ENCODE peak calls at places on chromosomes 7 and 10, in nine cellular contexts. One of them, this sample, is unnamed.
A peak's percentile ranks its signal among the peaks of the same experiment; 100 is the strongest.

GRCh38 chr10:29634105-29634504 is 666 bp downstream of the SVIL start:
- DNase-seq in Daoy: no peak
- DNase-seq in stimulated activated CD4-positive, alpha-beta T cell treated with anti-CD3 and anti-CD28 coated beads, TNF-alpha, amount 100 ng/mL, for 4 hours: no peak
- DNase-seq in gastrocnemius medialis: no peak
- DNase-seq in cardiac septum: no peak
- DNase-seq in fibroblast of lung: no peak
- DNase-seq in caudate nucleus: no peak
- DNase-seq in C1 segment of cervical spinal cord: no peak
- DNase-seq in HEK293T: no peak
- DNase-seq in this sample: no peak

GRCh38 chr10:4221315-4221714 is 436.3 kb upstream of the KLF6 start:
- DNase-seq in Daoy: no peak
- DNase-seq in stimulated activated CD4-positive, alpha-beta T cell treated with anti-CD3 and anti-CD28 coated beads, TNF-alpha, amount 100 ng/mL, for 4 hours: no peak
- DNase-seq in gastrocnemius medialis: no peak
- DNase-seq in cardiac septum: no peak
- DNase-seq in fibroblast of lung: no peak
- DNase-seq in caudate nucleus: no peak
- DNase-seq in C1 segment of cervical spinal cord: no peak
- DNase-seq in HEK293T: no peak
- DNase-seq in this sample: no peak

GRCh38 chr10:96491303-96491702 is 22.4 kb downstream of the TLL2 start:
- DNase-seq in Daoy: no peak
- DNase-seq in stimulated activated CD4-positive, alpha-beta T cell treated with anti-CD3 and anti-CD28 coated beads, TNF-alpha, amount 100 ng/mL, for 4 hours: no peak
- DNase-seq in gastrocnemius medialis: no peak
- DNase-seq in cardiac septum: peak; percentile 39
- DNase-seq in fibroblast of lung: no peak
- DNase-seq in caudate nucleus: no peak
- DNase-seq in C1 segment of cervical spinal cord: no peak
- DNase-seq in HEK293T: no peak
- DNase-seq in this sample: no peak

GRCh38 chr7:92340016-92340415 is 94.2 kb downstream of the ANKIB1 start:
- DNase-seq in Daoy: no peak
- DNase-seq in stimulated activated CD4-positive, alpha-beta T cell treated with anti-CD3 and anti-CD28 coated beads, TNF-alpha, amount 100 ng/mL, for 4 hours: no peak
- DNase-seq in gastrocnemius medialis: no peak
- DNase-seq in cardiac septum: no peak
- DNase-seq in fibroblast of lung: no peak
- DNase-seq in caudate nucleus: no peak
- DNase-seq in C1 segment of cervical spinal cord: no peak
- DNase-seq in HEK293T: no peak
- DNase-seq in this sample: no peak

GRCh38 chr7:149869291-149869650 is 4.5 kb upstream of the ATP6V0E2 start:
- DNase-seq in Daoy: no peak
- DNase-seq in stimulated activated CD4-positive, alpha-beta T cell treated with anti-CD3 and anti-CD28 coated beads, TNF-alpha, amount 100 ng/mL, for 4 hours: no peak
- DNase-seq in gastrocnemius medialis: no peak
- DNase-seq in cardiac septum: no peak
- DNase-seq in fibroblast of lung: no peak
- DNase-seq in caudate nucleus: no peak
- DNase-seq in C1 segment of cervical spinal cord: no peak
- DNase-seq in HEK293T: no peak
- DNase-seq in this sample: no peak

GRCh38 chr10:124717911-124718734 is 26.1 kb downstream of the FAM53B start:
- DNase-seq in Daoy: peak; percentile 21
- DNase-seq in stimulated activated CD4-positive, alpha-beta T cell treated with anti-CD3 and anti-CD28 coated beads, TNF-alpha, amount 100 ng/mL, for 4 hours: peak; percentile 53
- DNase-seq in gastrocnemius medialis: no peak
- DNase-seq in cardiac septum: no peak
- DNase-seq in fibroblast of lung: no peak
- DNase-seq in caudate nucleus: peak; percentile 67
- DNase-seq in C1 segment of cervical spinal cord: no peak
- DNase-seq in HEK293T: no peak
- DNase-seq in this sample: no peak

GRCh38 chr10:126014309-126014708 is 117.9 kb downstream of the FANK1 start:
- DNase-seq in Daoy: peak; percentile 62
- DNase-seq in stimulated activated CD4-positive, alpha-beta T cell treated with anti-CD3 and anti-CD28 coated beads, TNF-alpha, amount 100 ng/mL, for 4 hours: no peak
- DNase-seq in gastrocnemius medialis: no peak
- DNase-seq in cardiac septum: no peak
- DNase-seq in fibroblast of lung: peak; percentile 53
- DNase-seq in caudate nucleus: no peak
- DNase-seq in C1 segment of cervical spinal cord: no peak
- DNase-seq in HEK293T: no peak
- DNase-seq in this sample: no peak

GRCh38 chr10:51422311-51423120 is 276.9 kb downstream of the CSTF2T start:
- DNase-seq in Daoy: peak; percentile 43
- DNase-seq in stimulated activated CD4-positive, alpha-beta T cell treated with anti-CD3 and anti-CD28 coated beads, TNF-alpha, amount 100 ng/mL, for 4 hours: no peak
- DNase-seq in gastrocnemius medialis: peak; percentile 45
- DNase-seq in cardiac septum: no peak
- DNase-seq in fibroblast of lung: peak; percentile 80
- DNase-seq in caudate nucleus: no peak
- DNase-seq in C1 segment of cervical spinal cord: no peak
- DNase-seq in HEK293T: peak; percentile 31
- DNase-seq in this sample: peak; percentile 9

GRCh38 chr7:156759579-156760202 is 119.1 kb downstream of the RNF32 start:
- DNase-seq in Daoy: no peak
- DNase-seq in stimulated activated CD4-positive, alpha-beta T cell treated with anti-CD3 and anti-CD28 coated beads, TNF-alpha, amount 100 ng/mL, for 4 hours: no peak
- DNase-seq in gastrocnemius medialis: no peak
- DNase-seq in cardiac septum: no peak
- DNase-seq in fibroblast of lung: no peak
- DNase-seq in caudate nucleus: no peak
- DNase-seq in C1 segment of cervical spinal cord: no peak
- DNase-seq in HEK293T: no peak
- DNase-seq in this sample: no peak

GRCh38 chr7:132461043-132461592 is 115.2 kb downstream of the PLXNA4 start:
- DNase-seq in Daoy: no peak
- DNase-seq in stimulated activated CD4-positive, alpha-beta T cell treated with anti-CD3 and anti-CD28 coated beads, TNF-alpha, amount 100 ng/mL, for 4 hours: no peak
- DNase-seq in gastrocnemius medialis: no peak
- DNase-seq in cardiac septum: no peak
- DNase-seq in fibroblast of lung: no peak
- DNase-seq in caudate nucleus: no peak
- DNase-seq in C1 segment of cervical spinal cord: no peak
- DNase-seq in HEK293T: no peak
- DNase-seq in this sample: no peak

GRCh38 chr7:158730383-158731055 is 25.9 kb upstream of the NCAPG2 start:
- DNase-seq in Daoy: no peak
- DNase-seq in stimulated activated CD4-positive, alpha-beta T cell treated with anti-CD3 and anti-CD28 coated beads, TNF-alpha, amount 100 ng/mL, for 4 hours: no peak
- DNase-seq in gastrocnemius medialis: no peak
- DNase-seq in cardiac septum: no peak
- DNase-seq in fibroblast of lung: peak; percentile 47
- DNase-seq in caudate nucleus: no peak
- DNase-seq in C1 segment of cervical spinal cord: no peak
- DNase-seq in HEK293T: no peak
- DNase-seq in this sample: no peak

GRCh38 chr7:156778668-156779067 is 114.3 kb downstream of the LMBR1 start:
- DNase-seq in Daoy: no peak
- DNase-seq in stimulated activated CD4-positive, alpha-beta T cell treated with anti-CD3 and anti-CD28 coated beads, TNF-alpha, amount 100 ng/mL, for 4 hours: no peak
- DNase-seq in gastrocnemius medialis: no peak
- DNase-seq in cardiac septum: no peak
- DNase-seq in fibroblast of lung: no peak
- DNase-seq in caudate nucleus: no peak
- DNase-seq in C1 segment of cervical spinal cord: no peak
- DNase-seq in HEK293T: no peak
- DNase-seq in this sample: no peak

GRCh38 chr10:91665842-91666241 is 33.0 kb upstream of the PPP1R3C start:
- DNase-seq in Daoy: no peak
- DNase-seq in stimulated activated CD4-positive, alpha-beta T cell treated with anti-CD3 and anti-CD28 coated beads, TNF-alpha, amount 100 ng/mL, for 4 hours: no peak
- DNase-seq in gastrocnemius medialis: no peak
- DNase-seq in cardiac septum: no peak
- DNase-seq in fibroblast of lung: peak; percentile 37
- DNase-seq in caudate nucleus: no peak
- DNase-seq in C1 segment of cervical spinal cord: no peak
- DNase-seq in HEK293T: no peak
- DNase-seq in this sample: peak; percentile 66

GRCh38 chr7:116455009-116455408 is 44.5 kb upstream of the CAV2 start:
- DNase-seq in Daoy: peak; percentile 49
- DNase-seq in stimulated activated CD4-positive, alpha-beta T cell treated with anti-CD3 and anti-CD28 coated beads, TNF-alpha, amount 100 ng/mL, for 4 hours: no peak
- DNase-seq in gastrocnemius medialis: no peak
- DNase-seq in cardiac septum: no peak
- DNase-seq in fibroblast of lung: peak; percentile 75
- DNase-seq in caudate nucleus: no peak
- DNase-seq in C1 segment of cervical spinal cord: no peak
- DNase-seq in HEK293T: no peak
- DNase-seq in this sample: no peak

GRCh38 chr7:1986366-1987083 is 246.2 kb downstream of the MAD1L1 start:
- DNase-seq in Daoy: no peak
- DNase-seq in stimulated activated CD4-positive, alpha-beta T cell treated with anti-CD3 and anti-CD28 coated beads, TNF-alpha, amount 100 ng/mL, for 4 hours: no peak
- DNase-seq in gastrocnemius medialis: no peak
- DNase-seq in cardiac septum: no peak
- DNase-seq in fibroblast of lung: no peak
- DNase-seq in caudate nucleus: no peak
- DNase-seq in C1 segment of cervical spinal cord: no peak
- DNase-seq in HEK293T: no peak
- DNase-seq in this sample: no peak

GRCh38 chr10:132099701-132100481 is 34.1 kb downstream of the JAKMIP3 start:
- DNase-seq in Daoy: peak; percentile 6
- DNase-seq in stimulated activated CD4-positive, alpha-beta T cell treated with anti-CD3 and anti-CD28 coated beads, TNF-alpha, amount 100 ng/mL, for 4 hours: no peak
- DNase-seq in gastrocnemius medialis: no peak
- DNase-seq in cardiac septum: peak; percentile 63
- DNase-seq in fibroblast of lung: no peak
- DNase-seq in caudate nucleus: no peak
- DNase-seq in C1 segment of cervical spinal cord: no peak
- DNase-seq in HEK293T: no peak
- DNase-seq in this sample: no peak

GRCh38 chr10:103276941-103277712 is at the start of gene INA:
- DNase-seq in Daoy: peak; percentile 52
- DNase-seq in stimulated activated CD4-positive, alpha-beta T cell treated with anti-CD3 and anti-CD28 coated beads, TNF-alpha, amount 100 ng/mL, for 4 hours: no peak
- DNase-seq in gastrocnemius medialis: no peak
- DNase-seq in cardiac septum: no peak
- DNase-seq in fibroblast of lung: peak; percentile 30
- DNase-seq in caudate nucleus: peak; percentile 80
- DNase-seq in C1 segment of cervical spinal cord: no peak
- DNase-seq in HEK293T: peak; percentile 92
- DNase-seq in this sample: no peak

GRCh38 chr7:34756691-34757090 is 98.7 kb downstream of the NPSR1 start:
- DNase-seq in Daoy: no peak
- DNase-seq in stimulated activated CD4-positive, alpha-beta T cell treated with anti-CD3 and anti-CD28 coated beads, TNF-alpha, amount 100 ng/mL, for 4 hours: no peak
- DNase-seq in gastrocnemius medialis: no peak
- DNase-seq in cardiac septum: no peak
- DNase-seq in fibroblast of lung: no peak
- DNase-seq in caudate nucleus: no peak
- DNase-seq in C1 segment of cervical spinal cord: no peak
- DNase-seq in HEK293T: no peak
- DNase-seq in this sample: no peak

GRCh38 chr10:119538632-119539358 is 3.7 kb downstream of the RGS10 start:
- DNase-seq in Daoy: no peak
- DNase-seq in stimulated activated CD4-positive, alpha-beta T cell treated with anti-CD3 and anti-CD28 coated beads, TNF-alpha, amount 100 ng/mL, for 4 hours: no peak
- DNase-seq in gastrocnemius medialis: no peak
- DNase-seq in cardiac septum: no peak
- DNase-seq in fibroblast of lung: no peak
- DNase-seq in caudate nucleus: no peak
- DNase-seq in C1 segment of cervical spinal cord: no peak
- DNase-seq in HEK293T: no peak
- DNase-seq in this sample: no peak

GRCh38 chr10:63217120-63217605 is 84.0 kb downstream of the NRBF2 start:
- DNase-seq in Daoy: peak; percentile 11
- DNase-seq in stimulated activated CD4-positive, alpha-beta T cell treated with anti-CD3 and anti-CD28 coated beads, TNF-alpha, amount 100 ng/mL, for 4 hours: no peak
- DNase-seq in gastrocnemius medialis: no peak
- DNase-seq in cardiac septum: no peak
- DNase-seq in fibroblast of lung: peak; percentile 80
- DNase-seq in caudate nucleus: no peak
- DNase-seq in C1 segment of cervical spinal cord: no peak
- DNase-seq in HEK293T: peak; percentile 25
- DNase-seq in this sample: no peak

GRCh38 chr7:149622444-149623210 is 125.0 kb upstream of the ZNF746 start:
- DNase-seq in Daoy: no peak
- DNase-seq in stimulated activated CD4-positive, alpha-beta T cell treated with anti-CD3 and anti-CD28 coated beads, TNF-alpha, amount 100 ng/mL, for 4 hours: no peak
- DNase-seq in gastrocnemius medialis: no peak
- DNase-seq in cardiac septum: peak; percentile 58
- DNase-seq in fibroblast of lung: no peak
- DNase-seq in caudate nucleus: no peak
- DNase-seq in C1 segment of cervical spinal cord: no peak
- DNase-seq in HEK293T: no peak
- DNase-seq in this sample: no peak

GRCh38 chr7:2937701-2938513 is 93.8 kb upstream of the GNA12 start:
- DNase-seq in Daoy: no peak
- DNase-seq in stimulated activated CD4-positive, alpha-beta T cell treated with anti-CD3 and anti-CD28 coated beads, TNF-alpha, amount 100 ng/mL, for 4 hours: no peak
- DNase-seq in gastrocnemius medialis: no peak
- DNase-seq in cardiac septum: peak; percentile 56
- DNase-seq in fibroblast of lung: no peak
- DNase-seq in caudate nucleus: no peak
- DNase-seq in C1 segment of cervical spinal cord: no peak
- DNase-seq in HEK293T: no peak
- DNase-seq in this sample: no peak

GRCh38 chr10:14613570-14613918 is 161.2 kb downstream of the FAM107B start:
- DNase-seq in Daoy: no peak
- DNase-seq in stimulated activated CD4-positive, alpha-beta T cell treated with anti-CD3 and anti-CD28 coated beads, TNF-alpha, amount 100 ng/mL, for 4 hours: no peak
- DNase-seq in gastrocnemius medialis: no peak
- DNase-seq in cardiac septum: no peak
- DNase-seq in fibroblast of lung: no peak
- DNase-seq in caudate nucleus: no peak
- DNase-seq in C1 segment of cervical spinal cord: no peak
- DNase-seq in HEK293T: no peak
- DNase-seq in this sample: no peak

GRCh38 chr7:14376711-14377110 is 387.2 kb upstream of the ETV1 start:
- DNase-seq in Daoy: no peak
- DNase-seq in stimulated activated CD4-positive, alpha-beta T cell treated with anti-CD3 and anti-CD28 coated beads, TNF-alpha, amount 100 ng/mL, for 4 hours: no peak
- DNase-seq in gastrocnemius medialis: no peak
- DNase-seq in cardiac septum: no peak
- DNase-seq in fibroblast of lung: no peak
- DNase-seq in caudate nucleus: no peak
- DNase-seq in C1 segment of cervical spinal cord: no peak
- DNase-seq in HEK293T: no peak
- DNase-seq in this sample: no peak

GRCh38 chr10:108445746-108446145 is 1281.2 kb upstream of the SORCS1 start:
- DNase-seq in Daoy: no peak
- DNase-seq in stimulated activated CD4-positive, alpha-beta T cell treated with anti-CD3 and anti-CD28 coated beads, TNF-alpha, amount 100 ng/mL, for 4 hours: no peak
- DNase-seq in gastrocnemius medialis: no peak
- DNase-seq in cardiac septum: no peak
- DNase-seq in fibroblast of lung: no peak
- DNase-seq in caudate nucleus: no peak
- DNase-seq in C1 segment of cervical spinal cord: no peak
- DNase-seq in HEK293T: no peak
- DNase-seq in this sample: no peak

GRCh38 chr7:21330462-21331178 is 97.3 kb upstream of the SP4 start:
- DNase-seq in Daoy: no peak
- DNase-seq in stimulated activated CD4-positive, alpha-beta T cell treated with anti-CD3 and anti-CD28 coated beads, TNF-alpha, amount 100 ng/mL, for 4 hours: no peak
- DNase-seq in gastrocnemius medialis: no peak
- DNase-seq in cardiac septum: no peak
- DNase-seq in fibroblast of lung: no peak
- DNase-seq in caudate nucleus: no peak
- DNase-seq in C1 segment of cervical spinal cord: no peak
- DNase-seq in HEK293T: no peak
- DNase-seq in this sample: no peak

GRCh38 chr7:131556912-131557457 is 557 bp upstream of the PODXL start:
- DNase-seq in Daoy: no peak
- DNase-seq in stimulated activated CD4-positive, alpha-beta T cell treated with anti-CD3 and anti-CD28 coated beads, TNF-alpha, amount 100 ng/mL, for 4 hours: no peak
- DNase-seq in gastrocnemius medialis: no peak
- DNase-seq in cardiac septum: no peak
- DNase-seq in fibroblast of lung: no peak
- DNase-seq in caudate nucleus: no peak
- DNase-seq in C1 segment of cervical spinal cord: no peak
- DNase-seq in HEK293T: no peak
- DNase-seq in this sample: no peak

GRCh38 chr10:102919237-102919959 is 1.3 kb downstream of the CNNM2 start:
- DNase-seq in Daoy: no peak
- DNase-seq in stimulated activated CD4-positive, alpha-beta T cell treated with anti-CD3 and anti-CD28 coated beads, TNF-alpha, amount 100 ng/mL, for 4 hours: no peak
- DNase-seq in gastrocnemius medialis: no peak
- DNase-seq in cardiac septum: no peak
- DNase-seq in fibroblast of lung: no peak
- DNase-seq in caudate nucleus: no peak
- DNase-seq in C1 segment of cervical spinal cord: no peak
- DNase-seq in HEK293T: no peak
- DNase-seq in this sample: no peak

GRCh38 chr10:3950676-3951275 is 165.8 kb upstream of the KLF6 start:
- DNase-seq in Daoy: no peak
- DNase-seq in stimulated activated CD4-positive, alpha-beta T cell treated with anti-CD3 and anti-CD28 coated beads, TNF-alpha, amount 100 ng/mL, for 4 hours: no peak
- DNase-seq in gastrocnemius medialis: no peak
- DNase-seq in cardiac septum: no peak
- DNase-seq in fibroblast of lung: no peak
- DNase-seq in caudate nucleus: no peak
- DNase-seq in C1 segment of cervical spinal cord: no peak
- DNase-seq in HEK293T: no peak
- DNase-seq in this sample: no peak

GRCh38 chr10:42938351-42938750 is 138.5 kb upstream of the RET start:
- DNase-seq in Daoy: no peak
- DNase-seq in stimulated activated CD4-positive, alpha-beta T cell treated with anti-CD3 and anti-CD28 coated beads, TNF-alpha, amount 100 ng/mL, for 4 hours: no peak
- DNase-seq in gastrocnemius medialis: no peak
- DNase-seq in cardiac septum: peak; percentile 63
- DNase-seq in fibroblast of lung: no peak
- DNase-seq in caudate nucleus: no peak
- DNase-seq in C1 segment of cervical spinal cord: no peak
- DNase-seq in HEK293T: no peak
- DNase-seq in this sample: no peak

GRCh38 chr10:75033399-75034130 is 77.9 kb upstream of the SAMD8 start:
- DNase-seq in Daoy: no peak
- DNase-seq in stimulated activated CD4-positive, alpha-beta T cell treated with anti-CD3 and anti-CD28 coated beads, TNF-alpha, amount 100 ng/mL, for 4 hours: no peak
- DNase-seq in gastrocnemius medialis: peak; percentile 44
- DNase-seq in cardiac septum: no peak
- DNase-seq in fibroblast of lung: no peak
- DNase-seq in caudate nucleus: no peak
- DNase-seq in C1 segment of cervical spinal cord: no peak
- DNase-seq in HEK293T: no peak
- DNase-seq in this sample: no peak

This sample was measured in MG63.